ENCODE peak calls at places on chromosomes 4 and X, in five cellular contexts. L is pancreas, H is heart right ventricle, K is left lung, R is A549. N is an unnamed sample.

GRCh38 chrX:1593286-1594271 is 2.2 kb downstream of the AKAP17A start:
- DNase-seq in L (peak), H (no peak), K (no peak), R (no peak), N (no peak)

GRCh38 chrX:41449615-41450014 is 2.5 kb downstream of the NYX start:
- DNase-seq in L (no peak), H (no peak), K (no peak), R (no peak), N (no peak)

GRCh38 chr4:71257761-71258160 is 81.1 kb upstream of the SLC4A4 start:
- DNase-seq in L (no peak), H (no peak), K (no peak), R (no peak), N (no peak)

GRCh38 chrX:131918839-131919238 is 104.3 kb upstream of the STK26 start:
- DNase-seq in L (no peak), H (no peak), K (no peak), R (no peak), N (no peak)

GRCh38 chr4:121168865-121169281 is 4.8 kb upstream of the TNIP3 start:
- DNase-seq in L (no peak), H (no peak), K (no peak), R (no peak), N (no peak)

GRCh38 chrX:96483642-96484160 is 200.9 kb upstream of the DIAPH2 start:
- DNase-seq in L (no peak), H (no peak), K (no peak), R (no peak), N (no peak)

GRCh38 chr4:159607824-159608223 is 504.9 kb downstream of the RAPGEF2 start:
- DNase-seq in L (no peak), H (no peak), K (no peak), R (no peak), N (no peak)

GRCh38 chr4:113979157-113979972 is at the start of gene ARSJ:
- DNase-seq in L (peak), H (peak), K (peak), R (peak), N (no peak)

GRCh38 chr4:109816082-109816442 is 500 bp downstream of the GAR1 start:
- DNase-seq in L (peak), H (peak), K (no peak), R (no peak), N (peak)

GRCh38 chr4:56505269-56506109 is at the start of gene ARL9:
- DNase-seq in L (peak), H (peak), K (peak), R (peak), N (peak)

GRCh38 chrX:118047446-118048186 is 69.0 kb downstream of the KLHL13 start:
- DNase-seq in L (no peak), H (no peak), K (no peak), R (no peak), N (no peak)

GRCh38 chr4:86991998-86992397 is 57.2 kb downstream of the AFF1 start:
- DNase-seq in L (no peak), H (no peak), K (no peak), R (no peak), N (no peak)

GRCh38 chr4:65046496-65047101 is 623.7 kb downstream of the EPHA5 start:
- DNase-seq in L (no peak), H (no peak), K (no peak), R (peak), N (no peak)

GRCh38 chrX:1248381-1249061 is 20.1 kb upstream of the CSF2RA start:
- DNase-seq in L (no peak), H (peak), K (no peak), R (peak), N (no peak)

GRCh38 chrX:38214551-38214950 is 6.1 kb downstream of the SRPX start:
- DNase-seq in L (no peak), H (no peak), K (no peak), R (no peak), N (no peak)

GRCh38 chrX:120512222-120512621 is 43.1 kb upstream of the LAMP2 start:
- DNase-seq in L (no peak), H (no peak), K (no peak), R (no peak), N (no peak)

GRCh38 chr4:55051532-55051931 is 73.9 kb downstream of the KDR start:
- DNase-seq in L (no peak), H (no peak), K (no peak), R (no peak), N (no peak)

GRCh38 chr4:7381221-7381889 is 53.4 kb downstream of the PSAPL1 start:
- DNase-seq in L (peak), H (peak), K (peak), R (no peak), N (no peak)

GRCh38 chrX:56726609-56727008 is 2.4 kb upstream of the NBDY start:
- DNase-seq in L (no peak), H (no peak), K (no peak), R (peak), N (no peak)

DNA sequence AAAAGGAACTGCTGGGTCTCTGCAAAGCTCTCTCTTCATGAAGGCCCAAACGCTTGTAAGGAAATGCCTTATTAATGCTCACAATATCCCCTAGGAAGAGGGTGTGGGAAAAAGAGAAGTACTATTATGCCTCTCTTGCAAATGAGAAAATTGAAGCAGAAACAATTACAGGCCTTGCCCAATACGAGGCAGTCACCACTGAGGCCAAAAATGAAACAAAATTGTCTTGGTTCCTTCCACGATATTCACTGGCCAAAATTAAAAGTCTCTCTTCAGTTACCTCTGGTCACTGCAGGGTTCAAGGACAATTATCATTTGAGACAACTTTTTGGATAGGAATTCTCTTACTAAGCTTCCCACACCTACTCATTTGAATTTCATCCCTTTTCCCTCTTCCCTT is 3.1 kb downstream of the SCARB2 start:
- DNase-seq in L (no peak), H (no peak), K (no peak), R (no peak), N (no peak)
- H3K27ac ChIP-seq in L (no peak), H (peak), K (peak), R (no peak), N (no peak)

DNA sequence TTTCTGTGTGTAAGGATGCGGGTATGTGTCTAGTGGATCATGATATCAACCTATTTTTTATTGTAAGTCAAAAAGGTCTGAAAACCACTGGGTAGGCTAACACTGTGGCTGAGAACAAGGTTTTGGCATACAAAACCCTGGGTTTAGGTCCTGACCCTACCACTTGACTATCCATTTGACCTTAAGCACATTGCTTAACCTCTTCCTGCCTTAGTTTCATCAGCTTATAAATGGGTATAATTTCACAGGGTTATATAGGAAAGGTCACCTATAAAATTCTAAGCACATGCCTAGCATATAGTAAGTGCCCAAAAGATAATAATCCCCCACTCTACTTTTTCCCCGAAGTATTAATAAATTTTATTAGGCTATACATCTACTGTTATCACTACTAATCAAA is 263.0 kb downstream of the UNC5C start:
- DNase-seq in L (no peak), H (no peak), K (no peak), R (no peak), N (no peak)
- H3K27ac ChIP-seq in L (no peak), H (no peak), K (no peak), R (no peak), N (no peak)

GRCh38 chrX:69031971-69032391 is 133.3 kb downstream of the PJA1 start:
- DNase-seq in L (no peak), H (no peak), K (no peak), R (no peak), N (no peak)

GRCh38 chrX:69031181-69031580 is 134.1 kb downstream of the PJA1 start:
- DNase-seq in L (no peak), H (no peak), K (no peak), R (no peak), N (no peak)

GRCh38 chrX:69032601-69033000 is 132.7 kb downstream of the PJA1 start:
- DNase-seq in L (no peak), H (no peak), K (no peak), R (no peak), N (no peak)

GRCh38 chrX:69034451-69034850 is 130.8 kb downstream of the PJA1 start:
- DNase-seq in L (no peak), H (no peak), K (no peak), R (no peak), N (no peak)

GRCh38 chrX:69033936-69034335 is 131.3 kb downstream of the PJA1 start:
- DNase-seq in L (no peak), H (no peak), K (no peak), R (no peak), N (no peak)
- H3K27ac ChIP-seq in L (no peak), H (no peak), K (no peak), R (no peak), N (no peak)

GRCh38 chr4:47374477-47374876 is 89.0 kb downstream of the COMMD8 start:
- DNase-seq in L (no peak), H (no peak), K (no peak), R (no peak), N (no peak)

GRCh38 chr4:47373729-47374128 is 89.8 kb downstream of the COMMD8 start:
- DNase-seq in L (no peak), H (no peak), K (no peak), R (no peak), N (no peak)

GRCh38 chr4:47368211-47368610 is 95.3 kb downstream of the COMMD8 start:
- DNase-seq in L (no peak), H (no peak), K (no peak), R (no peak), N (no peak)

GRCh38 chr4:47372561-47372960 is 90.9 kb downstream of the COMMD8 start:
- DNase-seq in L (no peak), H (no peak), K (no peak), R (no peak), N (no peak)

GRCh38 chr4:47373174-47373573 is 90.3 kb downstream of the COMMD8 start:
- DNase-seq in L (no peak), H (no peak), K (no peak), R (no peak), N (no peak)
- H3K27ac ChIP-seq in L (no peak), H (no peak), K (no peak), R (no peak), N (no peak)

N was measured in CD4-positive, alpha-beta T cell.